ENCODE peak calls at places on chromosomes 7 and 10, in five cellular contexts. V is AG09319, U is BE2C, N is HCT116, G is brain microvascular endothelial cell. O is an unnamed sample.

GRCh38 chr7:48140001-48140681 is 31.1 kb upstream of the ABCA13 start:
- DNase-seq in V (peak), U (no peak), N (no peak), G (no peak), O (no peak)

GRCh38 chr7:94662548-94662947 is 6.6 kb upstream of the SGCE start:
- DNase-seq in V (no peak), U (no peak), N (no peak), G (no peak), O (no peak)

GRCh38 chr7:34949356-34949755 is 87.9 kb downstream of the DPY19L1 start:
- DNase-seq in V (no peak), U (no peak), N (no peak), G (no peak), O (no peak)

GRCh38 chr7:64463636-64464375 is 99.1 kb downstream of the ZNF680 start:
- DNase-seq in V (peak), U (peak), N (no peak), G (peak), O (peak)

GRCh38 chr7:78968951-78969350 is 484.5 kb downstream of the MAGI2 start:
- DNase-seq in V (no peak), U (no peak), N (no peak), G (no peak), O (no peak)

GRCh38 chr7:77799078-77799964 is 748 bp downstream of the PHTF2 start:
- DNase-seq in V (no peak), U (peak), N (peak), G (peak), O (no peak)

GRCh38 chr7:9657257-9657656 is 1223.8 kb downstream of the NXPH1 start:
- DNase-seq in V (no peak), U (no peak), N (no peak), G (no peak), O (no peak)

GRCh38 chr10:8069108-8069507 is 14.6 kb downstream of the GATA3 start:
- DNase-seq in V (no peak), U (no peak), N (no peak), G (no peak), O (no peak)

GRCh38 chr10:3128379-3129130 is 44.0 kb downstream of the PITRM1 start:
- DNase-seq in V (no peak), U (no peak), N (no peak), G (no peak), O (no peak)

GRCh38 chr10:3126249-3126648 is 46.3 kb downstream of the PITRM1 start:
- DNase-seq in V (no peak), U (no peak), N (no peak), G (no peak), O (no peak)

GRCh38 chr10:3127921-3128320 is 44.7 kb downstream of the PITRM1 start:
- DNase-seq in V (no peak), U (no peak), N (no peak), G (no peak), O (no peak)

GRCh38 chr10:3125527-3126170 is 46.9 kb downstream of the PITRM1 start:
- DNase-seq in V (no peak), U (no peak), N (no peak), G (no peak), O (no peak)

GRCh38 chr10:3126741-3127342 is 45.7 kb downstream of the PITRM1 start:
- DNase-seq in V (no peak), U (peak), N (no peak), G (no peak), O (no peak)
- TF ChIP-seq CTCF in V (no peak), U (no peak), N (no peak), G (no peak), O (no peak)

DNA sequence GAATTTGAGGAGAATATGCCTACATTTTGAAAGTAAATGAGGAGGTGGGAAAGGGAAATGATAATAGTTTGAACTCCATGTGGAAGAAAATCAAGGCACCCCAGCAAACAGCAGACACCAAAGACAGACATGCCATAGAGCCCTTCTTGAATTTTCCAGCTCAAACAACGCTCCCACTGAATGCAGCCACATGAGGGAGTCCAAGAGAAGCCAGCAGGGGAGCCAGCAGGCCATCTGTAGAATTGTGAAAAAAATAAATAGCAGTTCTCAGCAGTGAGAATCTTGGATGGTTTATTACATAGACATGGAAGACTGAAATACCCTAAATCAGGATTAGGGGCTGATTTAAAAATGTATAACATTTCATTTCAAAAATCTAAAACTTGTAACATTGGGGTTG is 1567.3 kb upstream of the LRRTM3 start:
- DNase-seq in V (no peak), U (peak), N (peak), G (peak), O (no peak)
- TF ChIP-seq CTCF in V (no peak), U (peak), N (peak), G (peak), O (no peak)

GRCh38 chr7:1172666-1173523 is 12.9 kb upstream of the ZFAND2A start:
- DNase-seq in V (no peak), U (no peak), N (no peak), G (no peak), O (no peak)

GRCh38 chr7:1170741-1171501 is 10.9 kb upstream of the ZFAND2A start:
- DNase-seq in V (no peak), U (no peak), N (no peak), G (no peak), O (no peak)

GRCh38 chr7:1164436-1164835 is 4.4 kb upstream of the ZFAND2A start:
- DNase-seq in V (no peak), U (no peak), N (no peak), G (no peak), O (no peak)

GRCh38 chr7:1168422-1168821 is 8.4 kb upstream of the ZFAND2A start:
- DNase-seq in V (no peak), U (no peak), N (no peak), G (no peak), O (no peak)

GRCh38 chr7:1169409-1170368 is 9.7 kb upstream of the ZFAND2A start:
- DNase-seq in V (peak), U (peak), N (no peak), G (peak), O (peak)
- TF ChIP-seq CTCF in V (peak), U (peak), N (no peak), G (peak), O (peak)

GRCh38 chr7:74053589-74054186 is 25.7 kb downstream of the ELN start:
- DNase-seq in V (no peak), U (no peak), N (no peak), G (no peak), O (no peak)

GRCh38 chr7:74049997-74050798 is 22.2 kb downstream of the ELN start:
- DNase-seq in V (no peak), U (no peak), N (no peak), G (no peak), O (no peak)

GRCh38 chr7:74051193-74051592 is 23.2 kb downstream of the ELN start:
- DNase-seq in V (no peak), U (no peak), N (no peak), G (no peak), O (no peak)

GRCh38 chr7:74052628-74053027 is 24.7 kb downstream of the ELN start:
- DNase-seq in V (no peak), U (no peak), N (no peak), G (no peak), O (no peak)

DNA sequence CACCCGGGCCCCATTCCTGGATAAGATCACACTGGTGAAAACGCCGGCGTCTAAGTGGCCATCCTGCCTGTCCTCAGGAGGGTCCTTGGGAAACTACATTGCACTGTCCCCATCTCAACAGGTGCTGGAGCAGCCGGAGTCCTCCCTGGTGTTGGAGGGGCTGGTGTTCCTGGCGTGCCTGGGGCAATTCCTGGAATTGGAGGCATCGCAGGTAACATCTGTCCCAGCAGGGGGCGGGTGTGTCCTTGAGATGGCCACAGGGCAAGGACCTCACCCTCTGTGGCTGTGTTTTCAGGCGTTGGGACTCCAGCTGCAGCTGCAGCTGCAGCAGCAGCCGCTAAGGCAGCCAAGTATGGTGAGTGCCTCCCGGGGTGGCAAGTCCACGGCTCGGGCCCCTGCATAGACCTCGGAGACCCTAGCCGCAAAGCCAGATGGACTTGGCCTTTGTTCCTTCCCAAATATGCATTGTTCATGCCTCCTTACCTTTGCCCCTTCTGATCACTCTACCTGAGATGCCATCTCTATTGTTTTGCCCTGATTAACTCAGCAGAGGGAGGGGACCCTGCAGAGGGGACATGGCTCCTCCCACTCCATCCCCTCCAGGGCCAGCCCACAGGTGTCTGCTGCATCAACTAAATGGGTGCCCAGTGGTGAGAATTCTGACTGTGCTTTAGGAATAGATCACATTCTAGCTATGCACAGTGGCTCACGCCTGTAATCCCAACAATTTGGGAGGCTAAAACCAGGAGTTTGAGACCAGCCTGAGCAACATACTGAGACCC is 23.8 kb downstream of the ELN start:
- DNase-seq in V (no peak), U (peak), N (peak), G (no peak), O (no peak)
- TF ChIP-seq CTCF in V (peak), U (peak), N (peak), G (peak), O (peak)

DNA sequence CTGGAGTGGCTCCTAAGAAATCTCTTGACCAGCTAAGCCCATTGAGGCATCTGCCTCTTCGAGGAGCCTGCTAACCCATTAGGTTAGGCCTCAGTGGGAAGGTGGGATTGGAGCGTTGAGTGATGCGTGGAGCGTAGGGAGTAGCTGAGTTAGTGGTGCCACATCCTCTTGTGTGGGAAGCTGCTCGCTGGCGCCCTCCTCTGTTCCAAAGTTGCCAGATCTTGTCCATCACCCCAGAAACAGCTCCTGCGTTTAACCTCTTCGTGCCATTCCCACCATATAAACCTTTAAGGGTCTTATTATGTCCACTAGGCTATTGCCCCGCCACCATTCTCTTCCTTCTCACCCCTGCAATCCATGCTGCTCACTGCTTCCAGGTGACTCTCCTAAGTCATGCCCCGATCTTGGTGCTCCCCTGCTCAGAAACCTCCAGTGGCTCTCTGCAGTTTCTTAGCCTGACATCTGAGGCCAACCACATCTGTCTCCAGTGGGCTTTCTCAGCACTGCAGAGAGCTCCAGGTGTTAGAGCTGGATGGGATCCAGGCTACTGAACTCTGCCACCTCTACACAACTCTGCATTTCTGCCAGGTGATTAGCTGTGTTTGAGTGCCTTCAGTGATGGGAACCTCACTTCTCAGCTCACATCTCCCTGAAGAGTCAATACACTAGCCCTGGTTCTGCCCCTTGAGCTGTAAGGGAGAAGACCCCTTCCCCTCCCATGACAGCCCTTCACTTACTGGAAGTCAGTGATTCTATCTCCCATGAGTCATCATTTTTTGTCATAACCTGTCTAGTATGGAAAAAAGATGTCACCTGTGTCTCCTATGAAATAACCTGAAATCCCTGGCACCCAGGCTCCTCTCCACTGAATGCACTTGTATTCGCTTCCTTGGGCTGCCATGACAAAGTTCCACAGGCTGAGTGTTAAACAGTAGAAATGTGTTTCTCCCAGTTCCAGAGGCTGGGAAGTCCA is 65.0 kb upstream of the FGFR2 start:
- DNase-seq in V (no peak), U (peak), N (peak), G (no peak), O (no peak)
- TF ChIP-seq CTCF in V (no peak), U (peak), N (peak), G (no peak), O (no peak)

GRCh38 chr7:115354925-115355324 is 433.0 kb downstream of the MDFIC start:
- DNase-seq in V (no peak), U (no peak), N (no peak), G (no peak), O (no peak)

GRCh38 chr7:115359919-115360318 is 438.0 kb downstream of the MDFIC start:
- DNase-seq in V (no peak), U (no peak), N (no peak), G (no peak), O (no peak)

GRCh38 chr7:115357213-115357999 is 435.5 kb downstream of the MDFIC start:
- DNase-seq in V (peak), U (no peak), N (no peak), G (no peak), O (no peak)

GRCh38 chr7:115359119-115359518 is 437.2 kb downstream of the MDFIC start:
- DNase-seq in V (no peak), U (no peak), N (no peak), G (no peak), O (no peak)

GRCh38 chr7:115356139-115356746 is 434.3 kb downstream of the MDFIC start:
- DNase-seq in V (no peak), U (no peak), N (peak), G (no peak), O (no peak)
- TF ChIP-seq CTCF in V (peak), U (peak), N (peak), G (peak), O (peak)